ENCODE peak calls at places on chromosomes 11 and 22, in four cellular contexts. One of them, this sample, is unnamed.

GRCh38 chr11:100821198-100821597 is 134.1 kb downstream of the ARHGAP42 start:
- DNase-seq in breast epithelium: no peak
- DNase-seq in heart left ventricle: no peak
- DNase-seq in sigmoid colon: no peak
- DNase-seq in this sample: no peak

GRCh38 chr22:26550498-26551033 is 38.3 kb upstream of the TFIP11 start:
- DNase-seq in breast epithelium: no peak
- DNase-seq in heart left ventricle: peak; percentile 76
- DNase-seq in sigmoid colon: no peak
- DNase-seq in this sample: peak; percentile 83

GRCh38 chr11:464316-464715 is 14.2 kb downstream of the PTDSS2 start:
- DNase-seq in breast epithelium: no peak
- DNase-seq in heart left ventricle: no peak
- DNase-seq in sigmoid colon: no peak
- DNase-seq in this sample: no peak

GRCh38 chr22:40058265-40058664 is 63.5 kb downstream of the FAM83F start:
- DNase-seq in breast epithelium: no peak
- DNase-seq in heart left ventricle: peak; percentile 55
- DNase-seq in sigmoid colon: no peak
- DNase-seq in this sample: no peak

GRCh38 chr11:64261556-64262080 is 10.3 kb downstream of the PLCB3 start:
- DNase-seq in breast epithelium: no peak
- DNase-seq in heart left ventricle: no peak
- DNase-seq in sigmoid colon: no peak
- DNase-seq in this sample: peak; percentile 79

GRCh38 chr11:44868021-44868420 is 82.7 kb downstream of the TP53I11 start:
- DNase-seq in breast epithelium: no peak
- DNase-seq in heart left ventricle: no peak
- DNase-seq in sigmoid colon: no peak
- DNase-seq in this sample: no peak

GRCh38 chr22:19862616-19863246 is 8.1 kb upstream of the GNB1L start:
- DNase-seq in breast epithelium: no peak
- DNase-seq in heart left ventricle: no peak
- DNase-seq in sigmoid colon: peak; percentile 18
- DNase-seq in this sample: no peak

GRCh38 chr22:45435544-45436139 is 22.1 kb downstream of the RIBC2 start:
- DNase-seq in breast epithelium: peak; percentile 89
- DNase-seq in heart left ventricle: peak; percentile 82
- DNase-seq in sigmoid colon: peak; percentile 95
- DNase-seq in this sample: no peak

GRCh38 chr11:36109850-36110606 is 166.2 kb downstream of the LDLRAD3 start:
- DNase-seq in breast epithelium: no peak
- DNase-seq in heart left ventricle: no peak
- DNase-seq in sigmoid colon: no peak
- DNase-seq in this sample: no peak

GRCh38 chr11:82683029-82683428 is 50.6 kb downstream of the FAM181B start:
- DNase-seq in breast epithelium: no peak
- DNase-seq in heart left ventricle: no peak
- DNase-seq in sigmoid colon: no peak
- DNase-seq in this sample: no peak

GRCh38 chr11:8597182-8597581 is 3.2 kb upstream of the STK33 start:
- DNase-seq in breast epithelium: no peak
- DNase-seq in heart left ventricle: no peak
- DNase-seq in sigmoid colon: no peak
- DNase-seq in this sample: no peak

GRCh38 chr11:111801135-111801534 is 34.9 kb upstream of the PPP2R1B start:
- DNase-seq in breast epithelium: no peak
- DNase-seq in heart left ventricle: no peak
- DNase-seq in sigmoid colon: no peak
- DNase-seq in this sample: no peak

GRCh38 chr11:12100886-12101285 is 9.5 kb upstream of the MICAL2 start:
- DNase-seq in breast epithelium: no peak
- DNase-seq in heart left ventricle: no peak
- DNase-seq in sigmoid colon: no peak
- DNase-seq in this sample: no peak

GRCh38 chr11:13327421-13327820 is 49.8 kb downstream of the BMAL1 start:
- DNase-seq in breast epithelium: no peak
- DNase-seq in heart left ventricle: no peak
- DNase-seq in sigmoid colon: no peak
- DNase-seq in this sample: no peak

GRCh38 chr11:61331636-61332035 is 1.3 kb downstream of the DDB1 start:
- DNase-seq in breast epithelium: no peak
- DNase-seq in heart left ventricle: no peak
- DNase-seq in sigmoid colon: no peak
- DNase-seq in this sample: no peak

GRCh38 chr11:70364745-70365535 is 33.4 kb upstream of the CTTN start:
- DNase-seq in breast epithelium: no peak
- DNase-seq in heart left ventricle: no peak
- DNase-seq in sigmoid colon: no peak
- DNase-seq in this sample: no peak

GRCh38 chr11:61959678-61960077 is 7.8 kb downstream of the FTH1 start:
- DNase-seq in breast epithelium: no peak
- DNase-seq in heart left ventricle: no peak
- DNase-seq in sigmoid colon: no peak
- DNase-seq in this sample: no peak

GRCh38 chr11:130403967-130404366 is 24.4 kb downstream of the ADAMTS8 start:
- DNase-seq in breast epithelium: no peak
- DNase-seq in heart left ventricle: no peak
- DNase-seq in sigmoid colon: no peak
- DNase-seq in this sample: no peak

GRCh38 chr22:31897842-31898241 is 46.5 kb upstream of the YWHAH start:
- DNase-seq in breast epithelium: no peak
- DNase-seq in heart left ventricle: no peak
- DNase-seq in sigmoid colon: no peak
- DNase-seq in this sample: no peak

GRCh38 chr11:44309483-44310197 is at the start of gene ALX4:
- DNase-seq in breast epithelium: no peak
- DNase-seq in heart left ventricle: no peak
- DNase-seq in sigmoid colon: no peak
- DNase-seq in this sample: peak; percentile 87

GRCh38 chr11:44264761-44265160 is 45.2 kb downstream of the ALX4 start:
- DNase-seq in breast epithelium: no peak
- DNase-seq in heart left ventricle: no peak
- DNase-seq in sigmoid colon: no peak
- DNase-seq in this sample: no peak

GRCh38 chr11:70763606-70764005 is 365.3 kb downstream of the CTTN start:
- DNase-seq in breast epithelium: no peak
- DNase-seq in heart left ventricle: no peak
- DNase-seq in sigmoid colon: no peak
- DNase-seq in this sample: no peak

GRCh38 chr11:110331626-110332025 is 35.2 kb upstream of the RDX start:
- DNase-seq in breast epithelium: no peak
- DNase-seq in heart left ventricle: no peak
- DNase-seq in sigmoid colon: no peak
- DNase-seq in this sample: no peak

GRCh38 chr11:72813740-72814138 is 472 bp upstream of the ATG16L2 start:
- DNase-seq in breast epithelium: peak; percentile 70
- DNase-seq in heart left ventricle: peak; percentile 86
- DNase-seq in sigmoid colon: peak; percentile 92
- DNase-seq in this sample: peak; percentile 97

GRCh38 chr22:41939981-41940852 is 6.7 kb downstream of the CENPM start:
- DNase-seq in breast epithelium: peak; percentile 67
- DNase-seq in heart left ventricle: no peak
- DNase-seq in sigmoid colon: no peak
- DNase-seq in this sample: peak; percentile 60

GRCh38 chr22:43992331-43992821 is 31.7 kb upstream of the PARVB start:
- DNase-seq in breast epithelium: no peak
- DNase-seq in heart left ventricle: no peak
- DNase-seq in sigmoid colon: peak; percentile 50
- DNase-seq in this sample: no peak

GRCh38 chr22:28172948-28173360 is 253.9 kb upstream of the PITPNB start:
- DNase-seq in breast epithelium: no peak
- DNase-seq in heart left ventricle: no peak
- DNase-seq in sigmoid colon: no peak
- DNase-seq in this sample: no peak

GRCh38 chr11:68497761-68498160 is 37.2 kb downstream of the PPP6R3 start:
- DNase-seq in breast epithelium: no peak
- DNase-seq in heart left ventricle: no peak
- DNase-seq in sigmoid colon: no peak
- DNase-seq in this sample: no peak

GRCh38 chr22:39739338-39740027 is 154.1 kb downstream of the ENTHD1 start:
- DNase-seq in breast epithelium: no peak
- DNase-seq in heart left ventricle: no peak
- DNase-seq in sigmoid colon: no peak
- DNase-seq in this sample: no peak

GRCh38 chr11:122202951-122203456 is 87.0 kb upstream of the BLID start:
- DNase-seq in breast epithelium: peak; percentile 74
- DNase-seq in heart left ventricle: peak; percentile 63
- DNase-seq in sigmoid colon: peak; percentile 89
- DNase-seq in this sample: peak; percentile 82

GRCh38 chr11:110759972-110760381 is 47.7 kb upstream of the ARHGAP20 start:
- DNase-seq in breast epithelium: no peak
- DNase-seq in heart left ventricle: no peak
- DNase-seq in sigmoid colon: no peak
- DNase-seq in this sample: no peak

GRCh38 chr22:28207281-28208030 is 288.4 kb upstream of the PITPNB start:
- DNase-seq in breast epithelium: no peak
- DNase-seq in heart left ventricle: no peak
- DNase-seq in sigmoid colon: no peak
- DNase-seq in this sample: no peak

GRCh38 chr22:49372111-49372529 is 455.6 kb downstream of the BRD1 start:
- DNase-seq in breast epithelium: no peak
- DNase-seq in heart left ventricle: no peak
- DNase-seq in sigmoid colon: no peak
- DNase-seq in this sample: no peak

GRCh38 chr22:28826921-28827320 is 26.6 kb upstream of the XBP1 start:
- DNase-seq in breast epithelium: no peak
- DNase-seq in heart left ventricle: no peak
- DNase-seq in sigmoid colon: no peak
- DNase-seq in this sample: no peak

GRCh38 chr11:126415128-126415527 is 59.6 kb downstream of the ST3GAL4 start:
- DNase-seq in breast epithelium: peak; percentile 63
- DNase-seq in heart left ventricle: peak; percentile 88
- DNase-seq in sigmoid colon: peak; percentile 97
- DNase-seq in this sample: peak; percentile 36

GRCh38 chr11:134282121-134283045 is 6.2 kb downstream of the GLB1L3 start:
- DNase-seq in breast epithelium: no peak
- DNase-seq in heart left ventricle: no peak
- DNase-seq in sigmoid colon: no peak
- DNase-seq in this sample: peak; percentile 48

DNA sequence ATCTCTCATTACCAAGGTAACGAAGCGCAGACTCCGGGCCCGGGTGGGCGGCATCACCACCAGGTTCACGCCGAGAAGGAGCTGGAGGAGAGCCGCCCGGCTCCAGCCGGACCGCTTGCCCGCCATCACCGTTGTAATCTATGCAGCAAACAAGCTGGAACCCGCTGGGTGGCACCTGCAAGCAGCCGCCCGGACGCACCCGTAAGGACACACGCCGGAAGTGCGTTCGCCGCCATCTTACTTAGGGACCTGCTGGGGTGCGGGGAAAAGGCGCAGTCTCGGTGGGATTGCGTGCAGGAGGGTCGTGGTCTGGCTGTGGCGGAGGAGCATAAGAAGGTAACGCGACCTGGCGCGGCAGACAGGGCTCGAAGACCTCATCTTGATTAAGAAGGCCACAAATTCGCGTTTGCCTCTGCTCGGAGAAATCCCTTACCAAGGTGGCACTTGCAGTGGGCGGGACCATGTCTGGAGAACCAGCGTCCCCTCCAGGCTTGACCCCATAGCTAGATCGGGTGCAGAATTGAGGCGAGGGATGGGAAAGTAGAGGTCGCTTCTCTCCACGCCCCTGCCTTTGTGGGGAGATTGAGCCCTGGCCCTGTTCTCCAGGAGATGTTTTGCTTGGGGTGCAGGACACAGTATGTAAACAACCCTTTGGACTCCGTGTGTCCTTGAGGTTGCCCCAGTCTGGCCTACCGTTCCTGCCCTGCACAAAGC is at the start of gene ACP2:
- DNase-seq in breast epithelium: peak; percentile 88
- DNase-seq in heart left ventricle: peak; percentile 88
- DNase-seq in sigmoid colon: peak; percentile 94
- DNase-seq in this sample: peak; percentile 95
- TF ChIP-seq POLR2A in breast epithelium: no peak
- TF ChIP-seq POLR2A in heart left ventricle: no peak
- TF ChIP-seq POLR2A in sigmoid colon: peak; percentile 36
- TF ChIP-seq POLR2A in this sample: peak; percentile 60

GRCh38 chr11:120336641-120337132 is 474 bp downstream of the ARHGEF12 start:
- DNase-seq in breast epithelium: no peak
- DNase-seq in heart left ventricle: peak; percentile 58
- DNase-seq in sigmoid colon: peak; percentile 77
- DNase-seq in this sample: peak; percentile 34

GRCh38 chr11:120334894-120335462 is 1.2 kb upstream of the ARHGEF12 start:
- DNase-seq in breast epithelium: no peak
- DNase-seq in heart left ventricle: peak; percentile 48
- DNase-seq in sigmoid colon: peak; percentile 82
- DNase-seq in this sample: peak; percentile 56

GRCh38 chr11:120335596-120335927 is 651 bp upstream of the ARHGEF12 start:
- DNase-seq in breast epithelium: no peak
- DNase-seq in heart left ventricle: no peak
- DNase-seq in sigmoid colon: no peak
- DNase-seq in this sample: peak; percentile 89

GRCh38 chr11:120337133-120337895 is 1.1 kb downstream of the ARHGEF12 start:
- DNase-seq in breast epithelium: no peak
- DNase-seq in heart left ventricle: peak; percentile 70
- DNase-seq in sigmoid colon: peak; percentile 68
- DNase-seq in this sample: no peak

DNA sequence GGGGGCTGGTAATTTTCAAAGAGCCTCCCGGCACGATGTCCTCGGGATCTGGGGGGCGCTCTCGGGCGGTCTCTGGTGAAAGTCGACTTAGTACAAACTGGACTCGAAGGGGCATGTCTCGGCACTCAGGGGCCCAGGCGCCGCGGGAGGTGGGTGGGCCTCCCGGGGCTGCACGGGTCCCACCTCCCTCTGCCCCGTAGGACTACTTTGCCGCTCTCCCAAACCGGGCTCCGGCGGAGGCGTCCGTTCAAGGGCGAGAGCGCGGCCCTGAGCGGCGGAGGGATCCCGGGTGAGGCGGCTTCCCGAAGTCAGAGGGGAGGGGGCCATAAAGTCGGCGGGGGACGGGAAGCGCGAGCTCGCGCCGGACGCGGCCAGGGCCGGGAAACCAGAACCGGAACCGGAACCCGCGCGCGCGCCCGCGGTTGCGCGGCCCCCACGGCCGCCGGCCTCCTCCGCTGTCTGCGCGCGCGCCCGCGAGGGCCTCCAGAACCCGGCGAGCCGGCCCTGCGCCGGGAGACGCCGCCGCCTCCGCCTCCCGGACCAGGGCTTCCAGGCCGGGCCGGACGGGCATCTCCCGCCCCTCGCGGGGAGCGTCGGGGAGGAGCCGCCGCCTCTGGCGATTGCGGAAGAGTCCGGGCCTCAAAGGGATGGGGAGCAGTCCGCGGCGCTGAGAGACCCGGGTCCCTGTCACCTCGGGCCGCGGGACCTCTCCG is at the start of gene ARHGEF12:
- DNase-seq in breast epithelium: peak; percentile 95
- DNase-seq in heart left ventricle: peak; percentile 98
- DNase-seq in sigmoid colon: peak; percentile 98
- DNase-seq in this sample: peak; percentile 99
- TF ChIP-seq POLR2A in breast epithelium: peak; percentile 72
- TF ChIP-seq POLR2A in heart left ventricle: no peak
- TF ChIP-seq POLR2A in sigmoid colon: peak; percentile 46
- TF ChIP-seq POLR2A in this sample: peak; percentile 70

GRCh38 chr11:92670293-92670890 is 299.1 kb upstream of the MTNR1B start:
- DNase-seq in breast epithelium: no peak
- DNase-seq in heart left ventricle: no peak
- DNase-seq in sigmoid colon: no peak
- DNase-seq in this sample: no peak
- TF ChIP-seq POLR2A in breast epithelium: no peak
- TF ChIP-seq POLR2A in heart left ventricle: no peak
- TF ChIP-seq POLR2A in sigmoid colon: no peak
- TF ChIP-seq POLR2A in this sample: no peak

GRCh38 chr11:5288108-5288911 is 13.4 kb downstream of the OR51B4 start:
- DNase-seq in breast epithelium: no peak
- DNase-seq in heart left ventricle: no peak
- DNase-seq in sigmoid colon: no peak
- DNase-seq in this sample: no peak
- TF ChIP-seq POLR2A in breast epithelium: no peak
- TF ChIP-seq POLR2A in heart left ventricle: no peak
- TF ChIP-seq POLR2A in sigmoid colon: no peak
- TF ChIP-seq POLR2A in this sample: no peak